ENCODE peak calls at places on chromosomes 4 and X, in eight cellular contexts. One of them, this sample, is unnamed.

GRCh38 chr4:87529187-87529586 is at the start of gene SPARCL1:
- DNase-seq in B cell: no peak
- DNase-seq in A549: no peak
- DNase-seq in colonic mucosa: no peak
- DNase-seq in CD8-positive, alpha-beta T cell: no peak
- DNase-seq in endothelial cell: no peak
- DNase-seq in fibroblast of mammary gland: peak; percentile 23
- DNase-seq in PC-3: no peak
- DNase-seq in this sample: no peak

GRCh38 chrX:123338240-123338639 is 154.2 kb downstream of the GRIA3 start:
- DNase-seq in B cell: no peak
- DNase-seq in A549: no peak
- DNase-seq in colonic mucosa: no peak
- DNase-seq in CD8-positive, alpha-beta T cell: no peak
- DNase-seq in endothelial cell: no peak
- DNase-seq in fibroblast of mammary gland: no peak
- DNase-seq in PC-3: no peak
- DNase-seq in this sample: no peak

GRCh38 chr4:48030470-48030869 is 13.9 kb downstream of the NIPAL1 start:
- DNase-seq in B cell: no peak
- DNase-seq in A549: no peak
- DNase-seq in colonic mucosa: no peak
- DNase-seq in CD8-positive, alpha-beta T cell: no peak
- DNase-seq in endothelial cell: no peak
- DNase-seq in fibroblast of mammary gland: no peak
- DNase-seq in PC-3: no peak
- DNase-seq in this sample: no peak

GRCh38 chr4:177119693-177120092 is 190.0 kb upstream of the NEIL3 start:
- DNase-seq in B cell: no peak
- DNase-seq in A549: no peak
- DNase-seq in colonic mucosa: no peak
- DNase-seq in CD8-positive, alpha-beta T cell: no peak
- DNase-seq in endothelial cell: no peak
- DNase-seq in fibroblast of mammary gland: peak; percentile 28
- DNase-seq in PC-3: no peak
- DNase-seq in this sample: no peak

GRCh38 chr4:136637071-136637777 is 895.1 kb downstream of the PCDH18 start:
- DNase-seq in B cell: no peak
- DNase-seq in A549: peak; percentile 11
- DNase-seq in colonic mucosa: no peak
- DNase-seq in CD8-positive, alpha-beta T cell: no peak
- DNase-seq in endothelial cell: peak; percentile 39
- DNase-seq in fibroblast of mammary gland: peak; percentile 8
- DNase-seq in PC-3: peak; percentile 28
- DNase-seq in this sample: peak; percentile 13

GRCh38 chrX:431032-431431 is 44.3 kb upstream of the PPP2R3B start:
- DNase-seq in B cell: no peak
- DNase-seq in A549: no peak
- DNase-seq in colonic mucosa: no peak
- DNase-seq in CD8-positive, alpha-beta T cell: no peak
- DNase-seq in endothelial cell: no peak
- DNase-seq in fibroblast of mammary gland: no peak
- DNase-seq in PC-3: no peak
- DNase-seq in this sample: no peak

GRCh38 chr4:41041541-41041940 is 172.8 kb downstream of the APBB2 start:
- DNase-seq in B cell: no peak
- DNase-seq in A549: no peak
- DNase-seq in colonic mucosa: no peak
- DNase-seq in CD8-positive, alpha-beta T cell: no peak
- DNase-seq in endothelial cell: no peak
- DNase-seq in fibroblast of mammary gland: no peak
- DNase-seq in PC-3: no peak
- DNase-seq in this sample: no peak

GRCh38 chr4:111678466-111678865 is 466.8 kb upstream of the FAM241A start:
- DNase-seq in B cell: no peak
- DNase-seq in A549: no peak
- DNase-seq in colonic mucosa: no peak
- DNase-seq in CD8-positive, alpha-beta T cell: no peak
- DNase-seq in endothelial cell: no peak
- DNase-seq in fibroblast of mammary gland: peak; percentile 81
- DNase-seq in PC-3: no peak
- DNase-seq in this sample: no peak

GRCh38 chrX:88425739-88426138 is 321.3 kb upstream of the CPXCR1 start:
- DNase-seq in B cell: no peak
- DNase-seq in A549: peak; percentile 0
- DNase-seq in colonic mucosa: no peak
- DNase-seq in CD8-positive, alpha-beta T cell: no peak
- DNase-seq in endothelial cell: no peak
- DNase-seq in fibroblast of mammary gland: peak; percentile 0
- DNase-seq in PC-3: peak; percentile 53
- DNase-seq in this sample: no peak
- TF ChIP-seq CTCF in B cell: no peak
- TF ChIP-seq CTCF in A549: peak; percentile 17
- TF ChIP-seq CTCF in colonic mucosa: no peak
- TF ChIP-seq CTCF in CD8-positive, alpha-beta T cell: no peak
- TF ChIP-seq CTCF in endothelial cell: no peak
- TF ChIP-seq CTCF in fibroblast of mammary gland: no peak
- TF ChIP-seq CTCF in PC-3: peak; percentile 68
- TF ChIP-seq CTCF in this sample: no peak

DNA sequence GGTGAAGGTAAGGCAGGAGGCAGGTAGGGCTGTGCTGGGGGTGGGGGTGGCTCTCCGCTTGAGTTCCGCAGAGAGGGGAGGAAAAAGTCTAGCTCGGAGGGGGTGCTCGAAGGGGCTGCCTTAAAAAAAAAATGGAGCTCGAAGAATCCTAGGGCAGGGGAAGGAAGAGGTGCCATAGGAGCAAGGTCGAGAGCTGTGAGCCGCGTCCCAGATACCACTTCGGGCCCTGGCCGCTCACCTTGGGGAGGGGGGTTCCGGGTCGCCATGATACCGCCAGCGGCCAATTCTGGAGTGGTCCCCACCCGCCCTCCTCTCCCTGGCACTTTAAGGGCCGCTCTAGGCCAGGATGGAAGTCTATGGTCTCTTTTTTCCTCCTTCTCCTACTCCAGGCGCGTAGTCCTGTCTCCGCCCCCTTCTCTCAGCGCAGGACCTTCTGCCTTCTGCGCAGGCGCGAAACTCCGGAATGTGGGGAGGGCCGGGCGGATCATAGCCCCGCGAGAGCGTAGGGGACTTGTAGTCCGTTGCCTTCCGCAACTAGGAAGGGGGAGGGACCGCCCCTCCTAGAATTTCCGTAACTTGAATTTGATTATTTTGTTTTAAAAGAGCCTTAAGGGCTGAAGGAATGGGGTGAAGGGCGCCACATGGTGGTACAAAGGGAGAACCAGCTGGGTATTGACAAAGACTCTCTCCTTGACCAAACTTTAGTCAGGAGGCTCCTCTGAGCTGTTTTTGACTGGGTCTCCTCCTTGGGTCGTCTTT is at the start of gene FUNDC1:
- DNase-seq in B cell: peak; percentile 89
- DNase-seq in A549: peak; percentile 97
- DNase-seq in colonic mucosa: peak; percentile 97
- DNase-seq in CD8-positive, alpha-beta T cell: peak; percentile 94
- DNase-seq in endothelial cell: peak; percentile 88
- DNase-seq in fibroblast of mammary gland: peak; percentile 94
- DNase-seq in PC-3: peak; percentile 96
- DNase-seq in this sample: peak; percentile 86
- TF ChIP-seq CTCF in B cell: peak; percentile 36
- TF ChIP-seq CTCF in A549: peak; percentile 32
- TF ChIP-seq CTCF in colonic mucosa: peak; percentile 35
- TF ChIP-seq CTCF in CD8-positive, alpha-beta T cell: peak; percentile 20
- TF ChIP-seq CTCF in endothelial cell: peak; percentile 22
- TF ChIP-seq CTCF in fibroblast of mammary gland: peak; percentile 47
- TF ChIP-seq CTCF in PC-3: peak; percentile 58
- TF ChIP-seq CTCF in this sample: peak; percentile 41

GRCh38 chrX:137823257-137823656 is 257.3 kb downstream of the ZIC3 start:
- DNase-seq in B cell: no peak
- DNase-seq in A549: no peak
- DNase-seq in colonic mucosa: no peak
- DNase-seq in CD8-positive, alpha-beta T cell: no peak
- DNase-seq in endothelial cell: no peak
- DNase-seq in fibroblast of mammary gland: no peak
- DNase-seq in PC-3: no peak
- DNase-seq in this sample: no peak
- TF ChIP-seq CTCF in B cell: no peak
- TF ChIP-seq CTCF in A549: no peak
- TF ChIP-seq CTCF in colonic mucosa: no peak
- TF ChIP-seq CTCF in CD8-positive, alpha-beta T cell: no peak
- TF ChIP-seq CTCF in endothelial cell: peak; percentile 36
- TF ChIP-seq CTCF in fibroblast of mammary gland: no peak
- TF ChIP-seq CTCF in PC-3: peak; percentile 31
- TF ChIP-seq CTCF in this sample: no peak

GRCh38 chrX:70664726-70665125 is 220.1 kb downstream of the DLG3 start:
- DNase-seq in B cell: no peak
- DNase-seq in A549: peak; percentile 34
- DNase-seq in colonic mucosa: no peak
- DNase-seq in CD8-positive, alpha-beta T cell: no peak
- DNase-seq in endothelial cell: peak; percentile 2
- DNase-seq in fibroblast of mammary gland: peak; percentile 44
- DNase-seq in PC-3: peak; percentile 49
- DNase-seq in this sample: peak; percentile 25
- TF ChIP-seq CTCF in B cell: no peak
- TF ChIP-seq CTCF in A549: peak; percentile 59
- TF ChIP-seq CTCF in colonic mucosa: no peak
- TF ChIP-seq CTCF in CD8-positive, alpha-beta T cell: peak; percentile 12
- TF ChIP-seq CTCF in endothelial cell: no peak
- TF ChIP-seq CTCF in fibroblast of mammary gland: peak; percentile 40
- TF ChIP-seq CTCF in PC-3: peak; percentile 58
- TF ChIP-seq CTCF in this sample: peak; percentile 42

GRCh38 chr4:162727232-162727631 is 439.5 kb downstream of the NAF1 start:
- DNase-seq in B cell: no peak
- DNase-seq in A549: peak; percentile 0
- DNase-seq in colonic mucosa: no peak
- DNase-seq in CD8-positive, alpha-beta T cell: no peak
- DNase-seq in endothelial cell: no peak
- DNase-seq in fibroblast of mammary gland: no peak
- DNase-seq in PC-3: peak; percentile 1
- DNase-seq in this sample: no peak
- TF ChIP-seq CTCF in B cell: no peak
- TF ChIP-seq CTCF in A549: no peak
- TF ChIP-seq CTCF in colonic mucosa: no peak
- TF ChIP-seq CTCF in CD8-positive, alpha-beta T cell: no peak
- TF ChIP-seq CTCF in endothelial cell: no peak
- TF ChIP-seq CTCF in fibroblast of mammary gland: no peak
- TF ChIP-seq CTCF in PC-3: no peak
- TF ChIP-seq CTCF in this sample: no peak

GRCh38 chr4:7964890-7965662 is 25.4 kb upstream of the AFAP1 start:
- DNase-seq in B cell: no peak
- DNase-seq in A549: peak; percentile 58
- DNase-seq in colonic mucosa: no peak
- DNase-seq in CD8-positive, alpha-beta T cell: peak; percentile 26
- DNase-seq in endothelial cell: no peak
- DNase-seq in fibroblast of mammary gland: peak; percentile 74
- DNase-seq in PC-3: peak; percentile 44
- DNase-seq in this sample: no peak

GRCh38 chr4:7963691-7964090 is 24.0 kb upstream of the AFAP1 start:
- DNase-seq in B cell: no peak
- DNase-seq in A549: no peak
- DNase-seq in colonic mucosa: no peak
- DNase-seq in CD8-positive, alpha-beta T cell: no peak
- DNase-seq in endothelial cell: no peak
- DNase-seq in fibroblast of mammary gland: no peak
- DNase-seq in PC-3: no peak
- DNase-seq in this sample: no peak

GRCh38 chr4:7962609-7963508 is 23.2 kb upstream of the AFAP1 start:
- DNase-seq in B cell: no peak
- DNase-seq in A549: no peak
- DNase-seq in colonic mucosa: no peak
- DNase-seq in CD8-positive, alpha-beta T cell: no peak
- DNase-seq in endothelial cell: no peak
- DNase-seq in fibroblast of mammary gland: no peak
- DNase-seq in PC-3: no peak
- DNase-seq in this sample: no peak

GRCh38 chr4:7966281-7967062 is 26.8 kb upstream of the AFAP1 start:
- DNase-seq in B cell: no peak
- DNase-seq in A549: no peak
- DNase-seq in colonic mucosa: no peak
- DNase-seq in CD8-positive, alpha-beta T cell: no peak
- DNase-seq in endothelial cell: no peak
- DNase-seq in fibroblast of mammary gland: no peak
- DNase-seq in PC-3: no peak
- DNase-seq in this sample: no peak

DNA sequence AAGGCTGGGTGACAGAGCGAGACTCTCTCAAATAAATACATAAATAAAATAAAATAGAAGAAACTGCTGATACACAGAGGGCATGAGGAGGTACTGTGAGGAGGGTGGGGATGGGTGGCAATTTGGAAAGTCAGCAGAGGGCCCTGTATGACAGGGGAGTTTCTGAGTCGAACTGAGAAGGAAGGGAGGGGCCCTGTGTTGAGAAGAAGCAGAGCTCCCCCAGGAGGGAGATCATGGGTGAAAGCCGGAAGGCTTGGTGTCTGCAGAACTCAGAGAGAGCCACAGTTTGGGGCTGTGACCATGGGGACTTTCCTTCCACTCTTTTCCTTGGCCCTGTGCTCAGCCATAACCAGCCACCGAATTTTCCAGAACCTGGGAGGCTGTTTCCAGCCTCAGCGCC is 24.8 kb upstream of the AFAP1 start:
- DNase-seq in B cell: no peak
- DNase-seq in A549: no peak
- DNase-seq in colonic mucosa: no peak
- DNase-seq in CD8-positive, alpha-beta T cell: no peak
- DNase-seq in endothelial cell: no peak
- DNase-seq in fibroblast of mammary gland: no peak
- DNase-seq in PC-3: peak; percentile 26
- DNase-seq in this sample: peak; percentile 81
- TF ChIP-seq CTCF in B cell: no peak
- TF ChIP-seq CTCF in A549: peak; percentile 7
- TF ChIP-seq CTCF in colonic mucosa: no peak
- TF ChIP-seq CTCF in CD8-positive, alpha-beta T cell: no peak
- TF ChIP-seq CTCF in endothelial cell: no peak
- TF ChIP-seq CTCF in fibroblast of mammary gland: no peak
- TF ChIP-seq CTCF in PC-3: peak; percentile 15
- TF ChIP-seq CTCF in this sample: peak; percentile 43

DNA sequence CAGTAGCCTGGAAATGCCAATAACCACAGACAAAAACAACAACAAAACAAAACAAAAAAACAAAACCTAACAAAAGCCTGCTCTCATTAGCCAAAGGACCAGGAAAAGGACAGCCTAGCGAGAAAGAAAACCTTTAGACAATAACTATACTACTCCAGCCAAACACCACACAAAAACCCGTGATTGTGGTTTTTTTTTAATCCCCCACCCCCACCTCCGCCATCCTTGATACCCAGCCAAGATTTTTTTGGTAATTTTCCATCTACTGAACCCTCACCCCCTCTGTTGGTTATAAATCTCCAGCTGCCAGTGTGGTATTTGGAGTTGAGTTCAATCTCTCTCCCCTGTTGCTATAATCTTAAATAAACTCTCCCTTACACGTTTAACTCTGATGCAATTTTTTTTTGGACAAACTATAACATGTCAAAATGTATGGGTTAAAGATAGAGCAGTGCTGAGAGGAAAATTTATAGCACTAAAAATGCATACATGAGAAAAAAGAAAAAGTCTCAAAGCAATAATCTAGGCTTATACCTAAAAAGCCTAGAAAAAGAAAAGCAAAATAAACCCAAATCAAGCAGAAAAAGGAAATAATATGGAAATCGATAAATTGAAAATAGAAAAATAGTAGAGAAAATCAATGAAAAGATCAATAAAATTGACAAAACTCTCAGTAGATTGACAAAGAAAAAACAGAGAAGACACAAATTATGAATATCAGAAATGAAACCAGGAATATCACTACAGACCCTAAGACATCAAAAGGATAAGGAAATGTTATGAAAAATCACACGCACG is 83.7 kb downstream of the NAT8L start:
- DNase-seq in B cell: no peak
- DNase-seq in A549: no peak
- DNase-seq in colonic mucosa: no peak
- DNase-seq in CD8-positive, alpha-beta T cell: no peak
- DNase-seq in endothelial cell: no peak
- DNase-seq in fibroblast of mammary gland: peak; percentile 10
- DNase-seq in PC-3: peak; percentile 15
- DNase-seq in this sample: no peak
- TF ChIP-seq CTCF in B cell: no peak
- TF ChIP-seq CTCF in A549: no peak
- TF ChIP-seq CTCF in colonic mucosa: no peak
- TF ChIP-seq CTCF in CD8-positive, alpha-beta T cell: no peak
- TF ChIP-seq CTCF in endothelial cell: no peak
- TF ChIP-seq CTCF in fibroblast of mammary gland: no peak
- TF ChIP-seq CTCF in PC-3: no peak
- TF ChIP-seq CTCF in this sample: no peak

This sample was measured in GM13977.